ENCODE peak calls at places on chromosomes 6 and 20, in four cellular contexts. I is A549, H is K562, R is HepG2. O is an unnamed sample. For H3K4me1, the result is how much of the 10 kb centered on the place peaks cover.

GRCh38 chr6:157747395-157747794 is 75.7 kb upstream of the SNX9 start:
- ATAC-seq in I (no peak), H (peak), R (no peak), O (no peak)

GRCh38 chr6:170437719-170438401 is 115.2 kb downstream of the PSMB1 start:
- ATAC-seq in I (no peak), H (peak), R (peak), O (no peak)

GRCh38 chr6:37514377-37514776 is 14.7 kb upstream of the CCDC167 start:
- ATAC-seq in I (no peak), H (peak), R (no peak), O (no peak)

GRCh38 chr20:4453369-4453768 is 268.3 kb upstream of the PRND start:
- ATAC-seq in I (no peak), H (no peak), R (no peak), O (no peak)

GRCh38 chr6:157429248-157429647 is 48.3 kb downstream of the ZDHHC14 start:
- ATAC-seq in I (no peak), H (no peak), R (no peak), O (no peak)

GRCh38 chr6:30940361-30941001 is at the start of gene MUCL3:
- ATAC-seq in I (no peak), H (peak), R (no peak), O (no peak)

GRCh38 chr20:35735828-35736470 is 6.1 kb downstream of the RBM39 start:
- ATAC-seq in I (no peak), H (no peak), R (no peak), O (no peak)

GRCh38 chr6:165571068-165571682 is 91.9 kb downstream of the PDE10A start:
- ATAC-seq in I (no peak), H (no peak), R (no peak), O (no peak)

GRCh38 chr6:124977067-124977908 is 15.1 kb downstream of the RNF217 start:
- ATAC-seq in I (no peak), H (no peak), R (no peak), O (no peak)

GRCh38 chr6:152695317-152696043 is 2.2 kb upstream of the MYCT1 start:
- ATAC-seq in I (no peak), H (no peak), R (no peak), O (no peak)

GRCh38 chr6:160029525-160029924 is 60.6 kb downstream of the IGF2R start:
- ATAC-seq in I (no peak), H (no peak), R (no peak), O (no peak)

GRCh38 chr20:47799116-47799715 is 13.9 kb upstream of the SULF2 start:
- ATAC-seq in I (no peak), H (no peak), R (no peak), O (peak)

GRCh38 chr20:53707341-53708102 is 113.9 kb upstream of the ZNF217 start:
- ATAC-seq in I (peak), H (no peak), R (no peak), O (no peak)

GRCh38 chr6:149862901-149863595 is 1.1 kb downstream of the LRP11 start:
- ATAC-seq in I (peak), H (peak), R (peak), O (peak)

GRCh38 chr6:154498340-154498934 is 12.0 kb downstream of the CNKSR3 start:
- ATAC-seq in I (no peak), H (no peak), R (peak), O (no peak)

GRCh38 chr20:9119776-9120175 is 50.9 kb downstream of the PLCB4 start:
- ATAC-seq in I (no peak), H (no peak), R (no peak), O (peak)

GRCh38 chr6:102766946-102767345 is 1373.4 kb downstream of the GRIK2 start:
- ATAC-seq in I (no peak), H (no peak), R (no peak), O (no peak)

GRCh38 chr6:18328549-18328922 is 58.6 kb upstream of the RNF144B start:
- ATAC-seq in I (no peak), H (no peak), R (no peak), O (no peak)

GRCh38 chr6:129890164-129890563 is 29.0 kb upstream of the TMEM244 start:
- ATAC-seq in I (no peak), H (peak), R (no peak), O (no peak)

GRCh38 chr20:57200882-57201723 is 65.3 kb downstream of the BMP7 start:
- ATAC-seq in I (no peak), H (no peak), R (peak), O (no peak)

GRCh38 chr6:41732601-41733348 is 2.6 kb downstream of the TFEB start:
- ATAC-seq in I (no peak), H (no peak), R (no peak), O (no peak)
- H3K4me1 ChIP-seq in I (under half), H (under half), R (half or more), O (half or more)

DNA sequence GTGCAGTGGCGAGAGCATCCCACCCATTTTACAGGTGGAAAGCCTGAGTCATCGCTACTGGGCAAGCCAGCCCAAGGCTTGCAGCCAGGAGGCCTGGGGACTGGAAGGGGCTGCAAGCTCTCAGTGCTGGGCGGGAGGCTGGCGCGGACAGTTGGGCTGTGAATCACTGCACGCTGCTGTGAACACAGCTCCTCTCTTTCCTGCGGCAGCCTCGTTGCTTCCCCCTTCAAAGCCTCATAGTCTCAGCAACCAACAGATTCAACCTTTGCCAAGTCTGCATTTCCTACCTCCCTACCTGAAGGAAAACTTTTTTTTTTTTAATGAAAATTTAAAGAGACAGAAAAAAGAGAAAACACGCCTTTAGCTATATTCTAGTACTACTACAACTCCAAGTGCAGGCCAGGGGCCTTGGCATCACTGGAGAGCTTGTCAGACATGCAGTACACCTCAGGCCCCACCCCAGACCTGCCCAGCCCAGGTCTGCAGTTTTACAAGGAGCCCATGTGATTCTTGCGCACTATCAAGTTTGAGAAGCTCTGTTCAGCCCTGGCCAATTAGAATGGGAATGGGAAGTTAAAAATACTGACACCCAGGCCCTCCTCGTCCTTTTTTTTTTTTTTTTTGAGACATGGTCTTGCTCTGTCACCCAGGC is 85.1 kb downstream of the NFATC2 start:
- ATAC-seq in I (peak), H (no peak), R (no peak), O (peak)
- TF ChIP-seq EP300 in I (no peak), H (no peak), R (no peak), O (no peak)

GRCh38 chr6:54074109-54074508 is 37.1 kb upstream of the MLIP start:
- ATAC-seq in I (no peak), H (no peak), R (no peak), O (no peak)

GRCh38 chr6:54072708-54073313 is 38.4 kb upstream of the MLIP start:
- ATAC-seq in I (no peak), H (no peak), R (no peak), O (no peak)

GRCh38 chr6:54073487-54073886 is 37.8 kb upstream of the MLIP start:
- ATAC-seq in I (no peak), H (no peak), R (no peak), O (no peak)

GRCh38 chr6:54076159-54076789 is 35.0 kb upstream of the MLIP start:
- ATAC-seq in I (no peak), H (no peak), R (peak), O (no peak)

DNA sequence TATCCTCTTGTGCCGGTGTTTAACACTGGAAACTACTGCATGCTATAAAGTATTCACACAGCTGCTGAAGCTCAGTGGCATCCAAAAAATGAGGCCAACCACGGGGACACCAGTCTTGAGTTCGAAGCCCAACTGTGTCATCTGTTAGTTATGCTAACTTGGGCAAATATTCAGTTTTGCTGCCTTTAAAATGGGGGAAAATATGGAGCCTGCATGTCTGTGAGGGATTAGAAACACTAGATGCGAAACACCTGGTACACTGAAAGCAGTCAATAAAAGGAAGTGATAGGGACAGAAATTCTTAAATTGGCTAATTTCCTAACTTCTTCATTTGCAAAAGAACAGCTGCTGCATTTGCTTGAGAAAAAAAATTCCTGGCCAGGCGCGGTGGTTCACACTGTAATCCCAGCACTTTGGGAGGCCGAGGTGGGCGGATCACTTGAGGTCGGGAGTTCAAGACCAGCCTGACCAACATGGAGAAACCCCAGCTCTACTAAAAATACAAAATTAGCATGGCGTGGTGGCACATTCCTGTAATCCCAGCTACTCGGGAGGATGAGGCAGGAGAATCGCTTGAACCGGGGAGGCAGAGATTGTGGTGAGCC is 36.5 kb upstream of the MLIP start:
- ATAC-seq in I (no peak), H (no peak), R (no peak), O (no peak)
- H3K4me1 ChIP-seq in I (under half), H (under half), R (under half), O (under half)

DNA sequence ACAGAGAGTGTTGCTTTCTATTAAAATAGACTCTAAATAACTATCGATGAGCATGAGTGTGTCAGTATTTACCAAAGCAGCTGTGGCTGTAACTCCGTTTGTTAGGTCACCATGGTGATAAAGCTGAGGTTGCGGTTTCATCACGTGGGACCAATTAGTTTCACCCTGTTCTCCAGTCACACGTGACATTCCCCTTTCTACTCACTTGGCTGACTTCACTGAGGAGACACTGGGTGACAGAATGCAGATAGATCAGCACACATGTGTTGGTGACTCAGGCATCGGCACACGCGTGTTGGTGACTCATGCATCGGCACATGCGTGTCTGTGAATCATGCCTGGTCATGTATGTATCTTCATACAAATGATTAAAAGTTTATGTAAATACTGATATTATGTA is 285.4 kb downstream of the THBS2 start:
- ATAC-seq in I (no peak), H (peak), R (no peak), O (peak)
- TF ChIP-seq EP300 in I (no peak), H (no peak), R (no peak), O (no peak)

GRCh38 chr20:43942213-43942590 is 27.6 kb downstream of the TOX2 start:
- ATAC-seq in I (no peak), H (no peak), R (no peak), O (no peak)
- H3K4me1 ChIP-seq in I (half or more), H (under half), R (under half), O (half or more)

DNA sequence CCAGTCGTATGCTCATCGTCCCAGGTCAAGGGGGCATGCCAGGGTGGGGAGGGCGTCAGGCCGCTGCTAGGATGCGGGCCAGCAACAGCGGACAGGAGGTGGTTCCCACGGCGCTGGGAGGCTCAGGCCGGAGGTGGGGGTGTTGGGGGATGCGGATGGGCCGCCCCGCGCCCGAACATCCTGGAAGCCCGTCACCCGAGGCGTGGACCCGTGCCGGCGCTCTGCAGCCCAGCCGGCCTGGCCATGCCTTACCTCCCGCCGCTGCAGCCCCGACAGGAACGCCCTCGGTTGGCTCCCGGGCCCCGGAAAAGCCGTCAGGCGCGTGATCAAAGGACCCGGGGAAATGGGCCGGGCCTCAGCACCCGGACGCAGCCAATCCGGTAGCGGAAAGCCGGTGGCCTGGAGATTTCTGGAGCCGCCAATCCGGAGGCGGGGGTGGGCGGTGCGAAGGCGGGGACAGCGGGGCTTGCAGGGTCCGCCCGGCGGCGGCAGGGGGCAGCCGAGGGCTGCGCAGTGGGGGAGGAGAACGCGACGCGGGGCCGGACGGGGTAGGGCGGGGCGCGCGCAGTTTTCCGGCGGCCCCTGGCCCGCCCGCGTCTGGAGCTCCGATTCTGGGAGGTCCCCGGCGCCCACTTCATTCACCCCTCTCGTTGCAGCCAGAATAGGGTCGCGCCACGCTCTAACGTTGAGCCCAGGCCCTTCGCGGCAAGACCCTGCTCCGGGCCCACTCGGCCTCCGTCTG is at the start of gene SMIM29:
- ATAC-seq in I (peak), H (peak), R (peak), O (peak)
- TF ChIP-seq EP300 in I (no peak), H (peak), R (no peak), O (no peak)

GRCh38 chr6:44004625-44005506 is 122.4 kb downstream of the MRPL14 start:
- ATAC-seq in I (no peak), H (no peak), R (peak), O (no peak)

GRCh38 chr6:44002591-44003344 is 124.5 kb downstream of the MRPL14 start:
- ATAC-seq in I (peak), H (no peak), R (no peak), O (peak)

GRCh38 chr6:44005507-44005903 is 121.7 kb downstream of the MRPL14 start:
- ATAC-seq in I (no peak), H (no peak), R (no peak), O (no peak)

GRCh38 chr6:44003345-44004061 is 123.7 kb downstream of the MRPL14 start:
- ATAC-seq in I (no peak), H (no peak), R (peak), O (no peak)

DNA sequence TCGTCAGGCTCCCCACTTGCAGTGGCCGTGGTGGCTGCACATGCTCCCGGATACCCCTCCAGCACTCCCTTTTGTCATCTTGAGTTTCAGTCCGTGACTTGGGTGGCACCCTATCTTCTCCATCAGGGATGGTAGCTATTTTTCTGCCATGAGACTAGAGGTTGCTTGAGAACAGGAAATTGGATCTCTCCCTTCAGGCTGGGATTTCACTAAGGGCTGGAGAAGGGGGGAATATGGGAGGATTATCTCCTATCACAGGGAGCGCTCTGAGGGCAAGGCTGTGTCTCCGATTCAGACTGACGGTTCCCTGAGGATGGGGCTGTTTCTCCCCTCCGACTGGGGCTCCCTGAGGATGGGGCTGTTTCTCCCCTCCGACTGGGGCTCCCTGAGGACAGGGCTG is 123.1 kb downstream of the MRPL14 start:
- ATAC-seq in I (no peak), H (no peak), R (no peak), O (no peak)
- H3K4me1 ChIP-seq in I (half or more), H (under half), R (half or more), O (under half)

GRCh38 chr6:132390451-132390850 is 10.8 kb downstream of the MOXD1 start:
- ATAC-seq in I (no peak), H (no peak), R (no peak), O (no peak)

GRCh38 chr6:132392792-132393191 is 8.5 kb downstream of the MOXD1 start:
- ATAC-seq in I (no peak), H (no peak), R (peak), O (no peak)

GRCh38 chr6:132392292-132392691 is 9.0 kb downstream of the MOXD1 start:
- ATAC-seq in I (no peak), H (no peak), R (no peak), O (no peak)

GRCh38 chr6:132390017-132390416 is 11.3 kb downstream of the MOXD1 start:
- ATAC-seq in I (no peak), H (no peak), R (no peak), O (no peak)

DNA sequence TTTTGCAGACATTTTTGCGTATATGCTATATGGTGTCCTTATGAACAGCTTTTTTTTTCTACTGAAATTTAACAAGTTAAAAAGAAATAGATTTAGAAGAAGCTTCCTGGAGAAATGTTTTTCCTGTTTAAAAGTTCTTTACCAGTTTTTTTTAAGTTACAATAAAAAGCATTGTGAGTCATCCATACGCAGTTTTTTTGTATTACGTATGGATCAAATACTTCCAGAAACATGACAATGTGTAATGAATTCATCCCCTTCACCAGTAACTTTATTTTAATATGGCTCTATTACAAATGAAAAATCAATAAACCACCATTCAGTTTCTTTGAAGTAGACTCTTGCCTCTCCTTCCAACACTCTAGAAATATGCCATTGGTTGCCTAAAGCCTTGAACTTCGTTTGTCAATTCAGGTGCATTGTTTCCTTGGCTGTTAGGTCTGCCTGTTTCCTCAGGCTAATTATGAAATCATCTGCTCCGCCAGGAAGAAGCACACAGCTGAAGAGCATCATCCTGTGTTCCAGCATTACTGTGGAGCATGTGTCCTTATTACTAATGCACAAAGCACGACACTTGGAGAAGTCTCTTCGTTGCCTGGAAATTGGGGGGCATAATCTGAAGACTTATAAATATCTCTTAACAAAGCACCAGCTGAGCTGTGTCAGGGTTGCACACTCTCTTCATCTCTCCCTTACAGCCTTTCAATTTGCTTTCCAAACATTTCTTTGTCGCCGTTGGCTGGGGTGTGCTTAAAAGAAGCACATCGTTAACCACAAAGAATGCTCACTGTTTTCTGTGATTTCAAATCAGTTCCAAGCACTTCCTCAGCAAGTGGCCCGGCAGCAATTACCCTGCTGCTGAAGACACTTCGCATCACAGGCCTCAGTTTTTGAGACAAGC is 9.6 kb downstream of the MOXD1 start:
- ATAC-seq in I (no peak), H (no peak), R (no peak), O (peak)
- TF ChIP-seq EP300 in I (no peak), H (no peak), R (no peak), O (no peak)